ENCODE peak calls at places on chromosome 12, in five cellular contexts. J is body of pancreas, V is cardiac muscle cell, S is AG04450, T is fibroblast of pulmonary artery. N is an unnamed sample.

GRCh38 chr12:124768462-124769165 is 95.0 kb downstream of the SCARB1 start:
- DNase-seq in J (no peak), V (no peak), S (no peak), T (no peak), N (no peak)

GRCh38 chr12:12818693-12819092 is 5.5 kb downstream of the DDX47 start:
- DNase-seq in J (no peak), V (no peak), S (no peak), T (no peak), N (peak)

GRCh38 chr12:54217774-54218221 is 29.0 kb upstream of the SMUG1 start:
- DNase-seq in J (no peak), V (no peak), S (no peak), T (peak), N (no peak)

GRCh38 chr12:44696542-44696941 is 179.6 kb downstream of the NELL2 start:
- DNase-seq in J (no peak), V (no peak), S (no peak), T (no peak), N (no peak)

GRCh38 chr12:111222520-111222919 is 146.4 kb downstream of the PHETA1 start:
- DNase-seq in J (no peak), V (no peak), S (no peak), T (no peak), N (no peak)

GRCh38 chr12:105433804-105434203 is 103.3 kb downstream of the C12orf75 start:
- DNase-seq in J (no peak), V (no peak), S (no peak), T (peak), N (no peak)

GRCh38 chr12:93453633-93454032 is 11.9 kb upstream of the UBE2N start:
- DNase-seq in J (no peak), V (no peak), S (no peak), T (peak), N (no peak)

GRCh38 chr12:22287776-22288621 is 46.5 kb downstream of the ST8SIA1 start:
- DNase-seq in J (no peak), V (no peak), S (no peak), T (peak), N (no peak)

GRCh38 chr12:92827836-92828431 is 101.2 kb downstream of the EEA1 start:
- DNase-seq in J (peak), V (peak), S (no peak), T (peak), N (no peak)

GRCh38 chr12:19369691-19370148 is 69.6 kb upstream of the AEBP2 start:
- DNase-seq in J (no peak), V (no peak), S (peak), T (peak), N (no peak)

GRCh38 chr12:48824112-48824511 is 5.8 kb downstream of the CACNB3 start:
- DNase-seq in J (no peak), V (no peak), S (no peak), T (no peak), N (no peak)

GRCh38 chr12:111169032-111169431 is 199.9 kb downstream of the PHETA1 start:
- DNase-seq in J (no peak), V (no peak), S (no peak), T (no peak), N (no peak)

GRCh38 chr12:92012691-92013090 is 133.0 kb downstream of the BTG1 start:
- DNase-seq in J (no peak), V (no peak), S (no peak), T (no peak), N (no peak)

GRCh38 chr12:45336762-45337596 is 121.1 kb downstream of the ANO6 start:
- DNase-seq in J (no peak), V (no peak), S (peak), T (peak), N (no peak)

GRCh38 chr12:85741051-85741450 is 95.2 kb downstream of the RASSF9 start:
- DNase-seq in J (no peak), V (no peak), S (no peak), T (no peak), N (no peak)

GRCh38 chr12:96886998-96887677 is 19.9 kb upstream of the NEDD1 start:
- DNase-seq in J (peak), V (peak), S (peak), T (peak), N (no peak)

GRCh38 chr12:89648211-89648930 is 60.3 kb downstream of the ATP2B1 start:
- DNase-seq in J (no peak), V (peak), S (no peak), T (peak), N (no peak)

GRCh38 chr12:55963760-55964159 is 2.1 kb downstream of the PMEL start:
- DNase-seq in J (no peak), V (no peak), S (no peak), T (no peak), N (no peak)

GRCh38 chr12:91633206-91633605 is 450.6 kb upstream of the DCN start:
- DNase-seq in J (no peak), V (no peak), S (no peak), T (no peak), N (no peak)

GRCh38 chr12:113273053-113273725 is 51.9 kb downstream of the TPCN1 start:
- DNase-seq in J (no peak), V (no peak), S (no peak), T (peak), N (no peak)

GRCh38 chr12:25583545-25583944 is 30.5 kb upstream of the LMNTD1 start:
- DNase-seq in J (peak), V (peak), S (no peak), T (peak), N (no peak)

GRCh38 chr12:3407723-3408122 is 83.3 kb upstream of the PRMT8 start:
- DNase-seq in J (no peak), V (no peak), S (no peak), T (no peak), N (no peak)

GRCh38 chr12:100716949-100717732 is 77.4 kb upstream of the ANO4 start:
- DNase-seq in J (no peak), V (peak), S (no peak), T (peak), N (no peak)

GRCh38 chr12:69896653-69897381 is 71.8 kb downstream of the MYRFL start:
- DNase-seq in J (no peak), V (no peak), S (no peak), T (no peak), N (no peak)

GRCh38 chr12:117151195-117152031 is 38.9 kb downstream of the FBXO21 start:
- DNase-seq in J (peak), V (peak), S (no peak), T (peak), N (peak)

GRCh38 chr12:65293735-65294134 is 15.3 kb downstream of the MSRB3 start:
- DNase-seq in J (no peak), V (no peak), S (no peak), T (no peak), N (no peak)

GRCh38 chr12:9673404-9674225 is 4.1 kb downstream of the CLEC2D start:
- DNase-seq in J (peak), V (peak), S (peak), T (peak), N (no peak)

GRCh38 chr12:50022903-50023302 is 2.4 kb downstream of the RACGAP1 start:
- DNase-seq in J (no peak), V (no peak), S (no peak), T (no peak), N (no peak)

GRCh38 chr12:22018860-22019259 is 27.2 kb upstream of the CMAS start:
- DNase-seq in J (no peak), V (no peak), S (no peak), T (peak), N (no peak)

GRCh38 chr12:92973614-92974013 is 44.5 kb upstream of the EEA1 start:
- DNase-seq in J (no peak), V (no peak), S (peak), T (peak), N (no peak)

GRCh38 chr12:126163984-126164383 is 1098.7 kb downstream of the AACS start:
- DNase-seq in J (peak), V (no peak), S (no peak), T (no peak), N (no peak)

GRCh38 chr12:104303538-104304151 is at the start of gene EID3:
- DNase-seq in J (peak), V (peak), S (no peak), T (peak), N (peak)

GRCh38 chr12:3728686-3729085 is 24.2 kb downstream of the CRACR2A start:
- DNase-seq in J (no peak), V (no peak), S (no peak), T (no peak), N (peak)

GRCh38 chr12:106455100-106455499 is 97.6 kb downstream of the POLR3B start:
- DNase-seq in J (no peak), V (no peak), S (no peak), T (no peak), N (no peak)

GRCh38 chr12:107844312-107844921 is 69.9 kb downstream of the ASCL4 start:
- DNase-seq in J (no peak), V (peak), S (no peak), T (peak), N (no peak)

GRCh38 chr12:46110220-46110700 is 119.9 kb upstream of the SCAF11 start:
- DNase-seq in J (peak), V (no peak), S (no peak), T (no peak), N (no peak)

GRCh38 chr12:20641127-20641526 is 54.0 kb upstream of the SLCO1C1 start:
- DNase-seq in J (no peak), V (no peak), S (no peak), T (no peak), N (no peak)

GRCh38 chr12:126055521-126055920 is 990.3 kb downstream of the AACS start:
- DNase-seq in J (no peak), V (no peak), S (no peak), T (peak), N (peak)

GRCh38 chr12:130495156-130495555 is 157.5 kb downstream of the PIWIL1 start:
- DNase-seq in J (no peak), V (no peak), S (no peak), T (no peak), N (no peak)

GRCh38 chr12:3285570-3285969 is 205.4 kb upstream of the PRMT8 start:
- DNase-seq in J (no peak), V (no peak), S (no peak), T (no peak), N (no peak)

GRCh38 chr12:51323966-51324895 is at the start of gene BIN2:
- DNase-seq in J (peak), V (no peak), S (no peak), T (no peak), N (no peak)
- TF ChIP-seq CTCF in J (no peak), V (no peak), S (no peak), T (no peak), N (no peak)

GRCh38 chr12:1544991-1545700 is 49.2 kb downstream of the FBXL14 start:
- DNase-seq in J (no peak), V (no peak), S (no peak), T (peak), N (no peak)
- TF ChIP-seq CTCF in J (no peak), V (peak), S (peak), T (peak), N (no peak)

GRCh38 chr12:114360485-114360884 is 45.5 kb downstream of the TBX5 start:
- DNase-seq in J (no peak), V (no peak), S (no peak), T (no peak), N (no peak)

GRCh38 chr12:114355389-114356088 is 50.4 kb downstream of the TBX5 start:
- DNase-seq in J (peak), V (no peak), S (no peak), T (no peak), N (no peak)
- TF ChIP-seq CTCF in J (no peak), V (peak), S (peak), T (no peak), N (no peak)

GRCh38 chr12:63846249-63846967 is 1.9 kb downstream of the SRGAP1 start:
- DNase-seq in J (peak), V (no peak), S (no peak), T (no peak), N (no peak)
- TF ChIP-seq CTCF in J (peak), V (no peak), S (no peak), T (no peak), N (no peak)

GRCh38 chr12:79690156-79690605 is 583 bp downstream of the PAWR start:
- DNase-seq in J (no peak), V (peak), S (no peak), T (no peak), N (no peak)
- TF ChIP-seq CTCF in J (no peak), V (no peak), S (no peak), T (no peak), N (no peak)